ENCODE peak calls at places on chromosome 10, in seven cellular contexts. F is H1, Z is HEK293T, S is HepG2, I is K562, G is GM12878, L is HCT116. E is an unnamed sample.

GRCh38 chr10:101367569-101368453 is 13.8 kb downstream of the BTRC start:
- DNase-seq in Z (no peak), L (peak), F (no peak), G (no peak), S (no peak), I (peak), E (no peak)

GRCh38 chr10:77291596-77292505 is 345.8 kb downstream of the KCNMA1 start:
- DNase-seq in L (no peak), I (no peak), G (no peak), Z (no peak), S (no peak), F (no peak), E (no peak)

GRCh38 chr10:46175831-46176230 is 111.0 kb upstream of the ANTXRL start:
- DNase-seq in L (no peak), Z (no peak), G (no peak), S (no peak), F (no peak), I (no peak), E (no peak)

GRCh38 chr10:38118072-38118807 is 24.1 kb downstream of the ZNF37A start:
- DNase-seq in Z (no peak), L (peak), I (no peak), G (no peak), F (no peak), S (no peak), E (no peak)

GRCh38 chr10:74153123-74153522 is 2.1 kb downstream of the ADK start:
- DNase-seq in L (peak), F (no peak), S (peak), G (no peak), I (peak), Z (no peak), E (no peak)

GRCh38 chr10:67036808-67037207 is 111.0 kb downstream of the LRRTM3 start:
- DNase-seq in S (no peak), G (no peak), F (no peak), I (no peak), L (no peak), Z (no peak), E (no peak)

GRCh38 chr10:18333616-18334015 is 193.4 kb downstream of the CACNB2 start:
- DNase-seq in Z (no peak), G (no peak), L (no peak), I (no peak), F (no peak), S (peak), E (no peak)

GRCh38 chr10:36023939-36024338 is 381.8 kb upstream of the FZD8 start:
- DNase-seq in I (no peak), S (peak), Z (peak), F (no peak), L (no peak), G (no peak), E (no peak)

GRCh38 chr10:115949282-115949844 is 323.6 kb downstream of the GFRA1 start:
- DNase-seq in I (no peak), Z (no peak), G (no peak), S (no peak), F (no peak), L (no peak), E (no peak)

GRCh38 chr10:3251172-3251571 is 78.6 kb upstream of the PITRM1 start:
- DNase-seq in Z (no peak), S (no peak), F (no peak), I (no peak), G (no peak), L (no peak), E (no peak)

GRCh38 chr10:77784856-77785255 is 141.7 kb downstream of the DLG5 start:
- DNase-seq in S (no peak), Z (no peak), F (no peak), I (no peak), L (no peak), G (no peak), E (no peak)

GRCh38 chr10:15478950-15479349 is 107.9 kb upstream of the FAM171A1 start:
- DNase-seq in L (no peak), I (no peak), G (no peak), F (no peak), Z (no peak), S (no peak), E (no peak)

GRCh38 chr10:126013489-126014281 is 117.3 kb downstream of the FANK1 start:
- DNase-seq in I (peak), Z (no peak), S (no peak), L (no peak), F (peak), G (no peak), E (peak)

GRCh38 chr10:120516426-120516825 is 59.4 kb downstream of the PLPP4 start:
- DNase-seq in S (no peak), Z (no peak), L (no peak), G (no peak), F (no peak), I (no peak), E (no peak)

GRCh38 chr10:58662314-58662713 is 149.6 kb downstream of the BICC1 start:
- DNase-seq in F (no peak), S (peak), Z (no peak), G (no peak), I (no peak), L (no peak), E (no peak)

DNA sequence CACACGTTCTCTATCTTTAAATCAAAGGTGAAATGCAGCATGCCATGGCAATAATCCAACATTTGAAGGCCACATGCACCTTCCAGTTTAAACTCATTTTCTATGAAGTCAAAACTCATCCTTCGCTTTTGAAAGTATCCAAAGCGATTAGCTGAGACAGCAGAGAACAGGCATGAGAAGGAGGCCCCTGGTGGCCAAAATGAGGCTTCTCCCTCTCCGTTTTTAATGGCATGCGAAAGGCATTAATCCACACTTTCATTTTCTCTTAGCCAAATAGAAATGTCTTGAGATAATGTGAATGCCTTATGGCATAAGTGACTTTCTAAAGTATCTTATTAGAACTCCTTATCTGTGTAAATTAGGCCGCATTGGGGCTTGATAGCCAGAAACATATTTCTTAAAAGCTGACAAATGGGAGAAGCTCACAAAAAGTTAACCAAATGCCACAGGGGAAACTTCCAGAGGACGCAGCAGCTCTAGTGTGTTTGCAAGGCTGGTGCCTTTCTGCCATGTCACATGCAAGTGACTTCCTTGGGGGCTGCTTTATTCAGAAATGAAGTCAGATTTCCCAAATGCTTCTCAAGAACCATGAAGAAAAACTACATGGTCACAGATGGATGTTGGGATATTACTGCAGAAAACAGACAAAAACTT is 1189.6 kb downstream of the SORCS1 start:
- DNase-seq in G (no peak), F (no peak), I (no peak), S (no peak), Z (peak), L (no peak), E (peak)
- TF ChIP-seq SP1 in G (no peak), F (no peak), I (no peak), S (no peak), Z (no peak), L (no peak), E (no peak)

DNA sequence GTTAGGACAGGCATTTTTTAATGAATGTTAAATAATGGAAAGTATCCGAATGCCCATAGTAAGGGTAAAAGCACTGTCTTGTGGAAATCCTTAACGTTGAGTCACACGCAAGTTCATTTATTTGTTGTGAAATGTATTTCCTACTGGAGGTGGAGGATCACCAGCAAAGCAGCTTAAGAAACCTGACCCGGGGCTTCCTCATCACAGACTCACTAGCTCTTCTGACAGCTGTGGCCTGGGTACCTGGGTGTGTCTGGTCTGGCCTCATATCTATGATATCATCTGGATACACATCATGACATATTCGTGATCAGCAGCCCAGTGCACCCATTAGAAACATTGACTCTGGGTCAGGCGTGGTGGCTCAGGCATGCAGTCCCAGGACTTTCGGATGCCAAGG is 8.9 kb downstream of the DRGX start:
- DNase-seq in G (no peak), S (no peak), I (no peak), F (no peak), L (no peak), Z (no peak), E (no peak)
- TF ChIP-seq SP1 in G (no peak), S (no peak), I (no peak), F (no peak), L (no peak), Z (no peak), E (no peak)

GRCh38 chr10:128099901-128100300 is 26.3 kb downstream of the MKI67 start:
- DNase-seq in Z (no peak), I (no peak), S (no peak), F (no peak), L (no peak), G (no peak), E (no peak)
- TF ChIP-seq SP1 in Z (no peak), I (no peak), S (no peak), F (no peak), L (no peak), G (no peak), E (no peak)

DNA sequence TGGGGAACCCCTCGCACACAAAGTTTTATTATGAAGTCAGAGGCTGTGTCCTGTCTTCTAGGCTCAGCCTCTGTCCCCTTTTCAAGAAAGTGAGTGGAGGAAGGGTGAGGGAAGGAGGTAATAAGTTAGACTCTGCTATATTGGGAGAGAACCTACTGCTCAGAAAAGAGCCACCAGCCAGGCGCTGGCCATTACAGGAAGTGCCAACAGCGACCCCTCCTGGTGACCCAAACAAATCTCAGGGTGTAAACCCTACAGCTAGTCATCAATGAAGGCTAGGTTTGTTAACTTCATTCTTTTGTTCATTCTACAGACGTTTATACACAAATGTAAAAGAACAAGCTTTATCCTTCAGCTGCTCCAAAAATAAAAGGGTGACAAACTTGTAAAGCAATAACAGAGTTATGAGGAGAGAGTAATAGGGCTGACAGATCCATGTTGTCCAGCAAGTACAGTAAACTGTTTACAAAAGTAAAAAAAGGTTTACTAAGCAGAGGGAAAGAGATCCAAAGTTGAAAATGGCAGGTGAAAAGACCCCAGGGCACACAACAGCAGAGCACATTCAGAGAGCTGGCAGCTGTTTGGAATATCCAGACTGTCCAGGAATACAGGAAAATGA is 82.7 kb downstream of the FAM204A start:
- DNase-seq in Z (peak), S (peak), L (peak), I (peak), G (no peak), F (no peak), E (peak)
- TF ChIP-seq SP1 in Z (no peak), S (no peak), L (no peak), I (no peak), G (no peak), F (no peak), E (no peak)

DNA sequence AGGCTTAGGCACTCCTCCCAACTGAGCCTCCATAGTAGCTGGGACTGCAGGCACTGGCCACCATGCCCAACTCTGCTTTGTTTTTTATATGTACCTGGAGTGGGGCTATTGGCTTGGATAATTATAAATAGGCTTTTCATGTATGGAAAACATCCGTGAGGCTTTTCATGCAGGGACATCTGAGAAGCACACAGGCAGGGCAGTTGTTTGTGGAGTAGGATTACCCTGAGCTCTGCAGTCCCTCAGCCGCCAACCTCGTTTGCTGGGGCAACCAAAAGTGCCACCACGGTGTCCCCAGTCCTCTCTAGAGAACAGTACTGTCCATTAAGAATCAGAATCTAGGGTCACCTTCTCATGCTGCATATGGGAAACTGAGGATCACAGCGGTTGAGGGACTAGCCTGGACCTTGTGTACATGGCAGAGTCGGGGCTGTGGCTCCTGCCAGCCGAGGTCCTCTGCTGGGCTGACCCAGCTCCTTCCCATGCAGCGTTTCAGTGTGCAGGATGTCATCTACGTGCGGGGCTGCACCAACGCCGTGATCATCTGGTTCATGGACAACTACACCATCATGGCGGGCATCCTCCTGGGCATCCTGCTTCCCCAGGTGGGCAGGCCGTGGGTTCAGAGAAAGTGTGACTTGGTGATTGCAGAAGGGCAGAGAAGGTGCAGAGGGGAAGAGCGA is 54.5 kb downstream of the TSPAN15 start:
- DNase-seq in L (no peak), Z (no peak), F (no peak), G (no peak), I (peak), S (no peak), E (no peak)
- TF ChIP-seq SP1 in L (no peak), Z (no peak), F (no peak), G (no peak), I (no peak), S (no peak), E (no peak)

GRCh38 chr10:123348721-123349120 is 194.5 kb downstream of the BUB3 start:
- DNase-seq in L (no peak), G (no peak), Z (no peak), S (no peak), F (no peak), I (no peak), E (no peak)

GRCh38 chr10:123349203-123349602 is 195.0 kb downstream of the BUB3 start:
- DNase-seq in G (no peak), L (no peak), I (no peak), S (no peak), Z (no peak), F (no peak), E (no peak)

GRCh38 chr10:123351715-123352114 is 197.5 kb downstream of the BUB3 start:
- DNase-seq in G (no peak), L (no peak), S (no peak), F (no peak), I (no peak), Z (no peak), E (no peak)

GRCh38 chr10:123346581-123346980 is 192.4 kb downstream of the BUB3 start:
- DNase-seq in S (no peak), F (no peak), I (no peak), L (no peak), G (no peak), Z (no peak), E (no peak)
- TF ChIP-seq SP1 in S (no peak), F (no peak), I (no peak), L (no peak), G (no peak), Z (no peak), E (no peak)

GRCh38 chr10:110458583-110458920 is 39.2 kb upstream of the DUSP5 start:
- DNase-seq in G (no peak), I (no peak), Z (no peak), S (no peak), F (no peak), L (no peak), E (no peak)

GRCh38 chr10:110457851-110458582 is 39.7 kb upstream of the DUSP5 start:
- DNase-seq in G (no peak), F (no peak), Z (no peak), I (no peak), S (no peak), L (no peak), E (no peak)

GRCh38 chr10:110456046-110456445 is 41.7 kb upstream of the DUSP5 start:
- DNase-seq in F (no peak), G (no peak), S (no peak), Z (no peak), I (no peak), L (no peak), E (no peak)

GRCh38 chr10:110455440-110455839 is 42.3 kb upstream of the DUSP5 start:
- DNase-seq in I (no peak), G (no peak), S (no peak), Z (no peak), L (no peak), F (no peak), E (no peak)

GRCh38 chr10:110456523-110457091 is 41.1 kb upstream of the DUSP5 start:
- DNase-seq in L (no peak), G (no peak), F (no peak), Z (no peak), S (no peak), I (no peak), E (no peak)
- TF ChIP-seq SP1 in L (no peak), G (no peak), F (no peak), Z (no peak), S (no peak), I (no peak), E (no peak)

GRCh38 chr10:98357208-98357836 is 57.7 kb downstream of the PYROXD2 start:
- DNase-seq in F (no peak), G (no peak), I (no peak), Z (no peak), L (no peak), S (no peak), E (no peak)

GRCh38 chr10:98363188-98363587 is 51.8 kb downstream of the PYROXD2 start:
- DNase-seq in I (no peak), F (no peak), L (no peak), Z (no peak), S (no peak), G (no peak), E (no peak)

GRCh38 chr10:98361636-98362035 is 53.3 kb downstream of the PYROXD2 start:
- DNase-seq in Z (no peak), G (no peak), L (no peak), F (no peak), S (no peak), I (no peak), E (no peak)

GRCh38 chr10:98364432-98365102 is 50.4 kb downstream of the PYROXD2 start:
- DNase-seq in I (no peak), F (no peak), G (no peak), Z (no peak), S (no peak), L (no peak), E (no peak)

GRCh38 chr10:98361131-98361633 is 53.8 kb downstream of the PYROXD2 start:
- DNase-seq in G (peak), F (no peak), L (no peak), Z (no peak), I (peak), S (no peak), E (no peak)
- TF ChIP-seq SP1 in G (no peak), F (no peak), L (no peak), Z (no peak), I (no peak), S (no peak), E (no peak)